ENCODE peak calls at places on chromosomes 1 and 21, in eight cellular contexts. D is coronary artery; N is GM23338; P is neural progenitor cell; A is left ventricle myocardium inferior; U is CD4-positive, alpha-beta memory T cell; V is AG04450; F is upper lobe of left lung. E is an unnamed sample.
A peak's percentile ranks its signal among the peaks of the same experiment; 100 is the strongest.

GRCh38 chr1:207808911-207809555 is 57.2 kb downstream of the CD46 start:
- DNase-seq in D (no peak), N (no peak), P (no peak), A (no peak), U (no peak), V (no peak), F (no peak), E (no peak)

GRCh38 chr1:203702130-203702577 is 62.8 kb upstream of the LAX1 start:
- DNase-seq in D (no peak), N (peak; percentile 86), P (peak; percentile 76), A (no peak), U (peak; percentile 68), V (peak; percentile 11), F (no peak), E (no peak)

GRCh38 chr1:97145321-97145956 is 423.9 kb downstream of the PTBP2 start:
- DNase-seq in D (no peak), N (no peak), P (peak; percentile 55), A (no peak), U (no peak), V (no peak), F (no peak), E (no peak)

GRCh38 chr1:43704838-43705237 is 2.5 kb upstream of the ST3GAL3 start:
- DNase-seq in D (no peak), N (peak; percentile 17), P (no peak), A (no peak), U (no peak), V (no peak), F (no peak), E (no peak)

GRCh38 chr1:46289134-46289494 is 14.3 kb downstream of the LRRC41 start:
- DNase-seq in D (no peak), N (no peak), P (no peak), A (no peak), U (no peak), V (no peak), F (no peak), E (no peak)

GRCh38 chr1:100721502-100722205 is 2.1 kb downstream of the VCAM1 start:
- DNase-seq in D (no peak), N (no peak), P (no peak), A (no peak), U (no peak), V (peak; percentile 94), F (peak; percentile 24), E (peak; percentile 43)

GRCh38 chr1:112866981-112867380 is 89.0 kb downstream of the SLC16A1 start:
- DNase-seq in D (no peak), N (no peak), P (no peak), A (no peak), U (no peak), V (no peak), F (no peak), E (peak; percentile 31)

GRCh38 chr1:62159940-62160348 is 34.7 kb upstream of the L1TD1 start:
- DNase-seq in D (no peak), N (no peak), P (no peak), A (no peak), U (no peak), V (no peak), F (no peak), E (no peak)

GRCh38 chr21:44697811-44698734 is 1.1 kb downstream of the KRTAP10-12 start:
- DNase-seq in D (peak; percentile 62), N (peak; percentile 61), P (peak; percentile 71), A (no peak), U (no peak), V (no peak), F (no peak), E (no peak)

GRCh38 chr21:32196001-32196400 is 82.8 kb downstream of the MIS18A start:
- DNase-seq in D (no peak), N (no peak), P (no peak), A (no peak), U (no peak), V (no peak), F (no peak), E (no peak)

GRCh38 chr1:200179781-200180160 is 152.3 kb downstream of the NR5A2 start:
- DNase-seq in D (no peak), N (no peak), P (no peak), A (no peak), U (no peak), V (no peak), F (no peak), E (no peak)

GRCh38 chr1:46646844-46647243 is 21.3 kb downstream of the ATPAF1 start:
- DNase-seq in D (no peak), N (no peak), P (no peak), A (no peak), U (no peak), V (no peak), F (no peak), E (no peak)

GRCh38 chr1:169690489-169690888 is 20.9 kb downstream of the SELL start:
- DNase-seq in D (no peak), N (peak; percentile 52), P (no peak), A (no peak), U (no peak), V (no peak), F (no peak), E (no peak)

GRCh38 chr1:11484321-11484655 is 5.3 kb downstream of the DISP3 start:
- DNase-seq in D (no peak), N (no peak), P (no peak), A (peak; percentile 39), U (no peak), V (no peak), F (no peak), E (no peak)

GRCh38 chr1:167789501-167789900 is 67.7 kb downstream of the MPZL1 start:
- DNase-seq in D (no peak), N (no peak), P (no peak), A (no peak), U (no peak), V (no peak), F (no peak), E (no peak)

GRCh38 chr1:65020774-65021173 is 54.4 kb upstream of the JAK1 start:
- DNase-seq in D (no peak), N (peak; percentile 61), P (peak; percentile 8), A (no peak), U (no peak), V (no peak), F (no peak), E (no peak)

GRCh38 chr1:227779021-227779441 is 36.4 kb upstream of the PRSS38 start:
- DNase-seq in D (peak; percentile 61), N (no peak), P (no peak), A (no peak), U (no peak), V (no peak), F (no peak), E (no peak)

DNA sequence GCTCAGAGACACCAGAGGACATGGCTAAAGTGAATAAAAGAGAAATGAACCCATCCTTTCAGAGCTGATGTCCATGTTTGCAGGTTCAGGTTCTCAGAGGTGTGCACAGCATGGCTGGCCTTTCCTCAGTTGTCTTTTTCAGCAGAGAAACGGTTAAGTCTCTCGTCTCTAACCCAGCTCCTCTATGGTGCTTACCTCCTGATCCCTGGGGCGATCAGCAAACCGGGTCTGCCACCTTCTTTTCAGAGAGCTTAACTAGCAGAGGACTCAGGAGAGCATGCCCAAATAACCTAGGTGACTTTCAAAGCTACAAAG is 171 bp downstream of the AIM2 start:
- DNase-seq in D (no peak), N (no peak), P (no peak), A (no peak), U (no peak), V (no peak), F (no peak), E (no peak)
- H3K4me3 ChIP-seq in D (no peak overlapping the region), N (no peak overlapping the region), P (no peak overlapping the region), A (no peak overlapping the region), U (peak overlapping the region; percentile 61), V (no peak overlapping the region), F (no peak overlapping the region), E (no peak overlapping the region)

DNA sequence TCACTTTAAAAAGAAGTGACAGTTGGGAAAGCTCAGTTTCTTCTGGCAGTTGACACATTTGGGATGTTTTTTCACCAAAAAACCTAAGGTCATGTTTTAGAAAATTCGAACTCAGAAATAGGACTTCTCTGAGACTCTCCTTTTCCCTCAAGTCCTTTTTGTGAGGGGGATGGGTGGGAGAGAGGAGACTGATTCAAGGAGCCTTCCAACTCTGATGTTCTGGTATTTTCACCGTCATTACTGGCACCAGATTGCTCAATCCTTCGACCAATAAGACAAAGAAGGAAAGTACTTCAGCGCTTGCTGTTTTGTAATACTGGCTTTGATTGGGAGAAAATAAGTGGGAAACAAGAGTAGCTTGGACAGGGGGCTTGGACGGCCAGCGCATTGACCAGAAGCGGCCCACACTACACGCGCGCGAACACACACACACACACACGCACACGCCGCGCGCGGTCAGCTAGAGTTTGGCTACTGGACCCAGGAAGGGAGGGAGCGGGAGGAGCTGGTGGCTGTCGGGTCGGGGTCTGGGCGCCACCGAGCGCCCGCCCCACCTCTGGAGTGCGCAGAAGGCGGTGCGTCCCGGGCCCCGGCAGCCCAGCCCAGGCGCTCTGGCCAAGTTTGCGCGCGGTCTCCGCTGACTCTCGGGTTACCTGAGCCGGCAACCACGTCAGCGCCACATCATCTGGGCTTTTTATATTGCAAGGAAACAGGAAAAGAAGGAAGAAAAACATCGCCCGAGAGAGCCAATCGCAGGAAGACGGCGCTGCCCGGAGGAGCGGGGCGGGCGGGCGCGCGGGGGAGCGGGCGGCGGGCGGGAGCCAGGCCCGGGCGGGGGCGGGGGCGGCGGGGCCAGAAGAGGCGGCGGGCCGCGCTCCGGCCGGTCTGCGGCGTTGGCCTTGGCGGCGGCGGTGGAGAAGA is at the start of gene KCNK1:
- DNase-seq in D (no peak), N (peak; percentile 91), P (peak; percentile 79), A (peak; percentile 51), U (no peak), V (no peak), F (peak; percentile 83), E (peak; percentile 70)
- H3K27ac ChIP-seq in D (no peak within 1 kb of the TSS), N (peak within 1 kb of the TSS; percentile 67), P (no peak within 1 kb of the TSS), A (peak within 1 kb of the TSS; percentile 70), U (no peak within 1 kb of the TSS), V (no peak within 1 kb of the TSS), F (peak within 1 kb of the TSS; percentile 71), E (no peak within 1 kb of the TSS)

GRCh38 chr1:160841079-160841478 is 21.6 kb downstream of the CD244 start:
- DNase-seq in D (no peak), N (no peak), P (no peak), A (no peak), U (no peak), V (no peak), F (no peak), E (no peak)
- H3K4me3 ChIP-seq in D (no peak overlapping the region), N (no peak overlapping the region), P (no peak overlapping the region), A (no peak overlapping the region), U (no peak overlapping the region), V (no peak overlapping the region), F (no peak overlapping the region), E (no peak overlapping the region)

GRCh38 chr1:56505792-56506191 is 73.6 kb downstream of the PLPP3 start:
- DNase-seq in D (no peak), N (no peak), P (no peak), A (no peak), U (no peak), V (no peak), F (no peak), E (no peak)

GRCh38 chr1:56508523-56508983 is 70.8 kb downstream of the PLPP3 start:
- DNase-seq in D (peak; percentile 71), N (no peak), P (no peak), A (peak; percentile 72), U (no peak), V (no peak), F (peak; percentile 80), E (no peak)

GRCh38 chr1:56507925-56508522 is 71.3 kb downstream of the PLPP3 start:
- DNase-seq in D (peak; percentile 26), N (no peak), P (no peak), A (peak; percentile 16), U (no peak), V (no peak), F (no peak), E (no peak)

GRCh38 chr1:56506951-56507437 is 72.4 kb downstream of the PLPP3 start:
- DNase-seq in D (no peak), N (no peak), P (no peak), A (no peak), U (no peak), V (no peak), F (no peak), E (no peak)

GRCh38 chr1:56506314-56506743 is 73.0 kb downstream of the PLPP3 start:
- DNase-seq in D (no peak), N (no peak), P (no peak), A (peak; percentile 38), U (no peak), V (no peak), F (peak; percentile 51), E (no peak)
- H3K27ac ChIP-seq in D (no peak overlapping the region), N (no peak overlapping the region), P (no peak overlapping the region), A (peak overlapping the region; percentile 83), U (no peak overlapping the region), V (no peak overlapping the region), F (peak overlapping the region; percentile 58), E (no peak overlapping the region)

E was measured in aorta.